ENCODE peak calls at places on chromosomes 7 and 10, in five cellular contexts. One of them, this sample, is unnamed.

GRCh38 chr10:132666733-132667612 is 119.0 kb downstream of the NKX6-2 start:
- DNase-seq in NCI-H1092: no peak
- DNase-seq in Karpas-422: no peak
- DNase-seq in iPS DF 19.7: no peak
- DNase-seq in progenitor cell of endocrine pancreas: no peak
- DNase-seq in this sample: no peak

GRCh38 chr10:47181057-47181849 is 118.7 kb upstream of the GDF10 start:
- DNase-seq in progenitor cell of endocrine pancreas: no peak
- DNase-seq in NCI-H1092: no peak
- DNase-seq in iPS DF 19.7: no peak
- DNase-seq in Karpas-422: no peak
- DNase-seq in this sample: no peak

GRCh38 chr10:78605800-78606350 is 462.9 kb upstream of the ZMIZ1 start:
- DNase-seq in iPS DF 19.7: no peak
- DNase-seq in NCI-H1092: no peak
- DNase-seq in Karpas-422: peak
- DNase-seq in progenitor cell of endocrine pancreas: no peak
- DNase-seq in this sample: no peak

GRCh38 chr7:34156336-34156735 is 251.0 kb downstream of the BMPER start:
- DNase-seq in iPS DF 19.7: no peak
- DNase-seq in Karpas-422: no peak
- DNase-seq in progenitor cell of endocrine pancreas: no peak
- DNase-seq in NCI-H1092: no peak
- DNase-seq in this sample: no peak

GRCh38 chr7:103626776-103627175 is 180.8 kb upstream of the SLC26A5 start:
- DNase-seq in Karpas-422: no peak
- DNase-seq in progenitor cell of endocrine pancreas: no peak
- DNase-seq in NCI-H1092: no peak
- DNase-seq in iPS DF 19.7: no peak
- DNase-seq in this sample: no peak

GRCh38 chr7:79982151-79982770 is 152.4 kb upstream of the GNAI1 start:
- DNase-seq in progenitor cell of endocrine pancreas: no peak
- DNase-seq in NCI-H1092: no peak
- DNase-seq in iPS DF 19.7: no peak
- DNase-seq in Karpas-422: no peak
- DNase-seq in this sample: no peak

GRCh38 chr7:95169678-95170077 is 154.7 kb downstream of the PON1 start:
- DNase-seq in Karpas-422: no peak
- DNase-seq in progenitor cell of endocrine pancreas: no peak
- DNase-seq in iPS DF 19.7: no peak
- DNase-seq in NCI-H1092: no peak
- DNase-seq in this sample: no peak

GRCh38 chr7:55523366-55523765 is 48.9 kb downstream of the VOPP1 start:
- DNase-seq in NCI-H1092: no peak
- DNase-seq in Karpas-422: no peak
- DNase-seq in progenitor cell of endocrine pancreas: no peak
- DNase-seq in iPS DF 19.7: no peak
- DNase-seq in this sample: no peak

GRCh38 chr10:4301296-4301695 is 516.3 kb upstream of the KLF6 start:
- DNase-seq in NCI-H1092: no peak
- DNase-seq in Karpas-422: no peak
- DNase-seq in iPS DF 19.7: no peak
- DNase-seq in progenitor cell of endocrine pancreas: no peak
- DNase-seq in this sample: no peak

GRCh38 chr10:74991435-74991834 is 120.0 kb upstream of the SAMD8 start:
- DNase-seq in iPS DF 19.7: no peak
- DNase-seq in progenitor cell of endocrine pancreas: no peak
- DNase-seq in Karpas-422: peak
- DNase-seq in NCI-H1092: no peak
- DNase-seq in this sample: no peak

GRCh38 chr10:18294633-18295032 is 154.4 kb downstream of the CACNB2 start:
- DNase-seq in Karpas-422: no peak
- DNase-seq in NCI-H1092: no peak
- DNase-seq in progenitor cell of endocrine pancreas: no peak
- DNase-seq in iPS DF 19.7: no peak
- DNase-seq in this sample: no peak

This sample was measured in C1 segment of cervical spinal cord.